ENCODE peak calls at places on chromosome 18, in five cellular contexts. U, O, K, J and A are unnamed samples.

GRCh38 chr18:7089369-7089768 is 28.2 kb downstream of the LAMA1 start:
- DNase-seq in O (no peak), U (no peak), K (no peak), J (no peak), A (no peak)

GRCh38 chr18:76491436-76491800 is 3.6 kb downstream of the ZNF516 start:
- DNase-seq in K (peak), O (peak), U (peak), J (peak), A (peak)

GRCh38 chr18:21179590-21180220 is 62.3 kb upstream of the GREB1L start:
- DNase-seq in O (peak), U (no peak), J (peak), K (peak), A (peak)

GRCh38 chr18:33212363-33212762 is 228.2 kb downstream of the CCDC178 start:
- DNase-seq in J (no peak), U (no peak), K (no peak), O (no peak), A (no peak)

GRCh38 chr18:23094411-23095165 is 40.7 kb upstream of the CABLES1 start:
- DNase-seq in K (no peak), J (no peak), O (peak), U (no peak), A (no peak)

GRCh38 chr18:55244520-55244919 is 285.3 kb upstream of the CCDC68 start:
- DNase-seq in O (no peak), J (no peak), K (no peak), U (no peak), A (no peak)

GRCh38 chr18:48441405-48441881 is 32.3 kb upstream of the ZBTB7C start:
- DNase-seq in K (no peak), O (peak), J (no peak), U (peak), A (no peak)

GRCh38 chr18:28183418-28184078 is 6.6 kb upstream of the CDH2 start:
- DNase-seq in O (no peak), J (no peak), U (no peak), K (no peak), A (no peak)

GRCh38 chr18:55650363-55650870 is 62.4 kb upstream of the TCF4 start:
- DNase-seq in J (no peak), K (peak), U (no peak), O (no peak), A (no peak)

GRCh38 chr18:55912071-55912470 is 324.1 kb upstream of the TCF4 start:
- DNase-seq in O (no peak), J (no peak), U (no peak), K (no peak), A (no peak)